ENCODE peak calls at places on chromosomes 4 and X, in six cellular contexts. Y, T, Z, Q, I and K are unnamed samples.

GRCh38 chr4:1505511-1506451 is 99.5 kb upstream of the NKX1-1 start:
- DNase-seq in T (no peak), Q (no peak), Y (no peak), I (no peak), Z (no peak), K (no peak)

GRCh38 chr4:27048350-27049100 is 187.9 kb downstream of the STIM2 start:
- DNase-seq in Q (no peak), Z (no peak), I (peak), T (no peak), Y (peak), K (peak)

GRCh38 chrX:137563681-137564651 is 2.0 kb upstream of the ZIC3 start:
- DNase-seq in I (no peak), T (no peak), Z (no peak), Q (no peak), Y (no peak), K (no peak)

GRCh38 chr4:7325541-7325940 is 109.2 kb downstream of the PSAPL1 start:
- DNase-seq in I (no peak), Z (no peak), Q (no peak), Y (no peak), T (no peak), K (no peak)

GRCh38 chrX:13396887-13397286 is 77.0 kb upstream of the ATXN3L start:
- DNase-seq in I (peak), Q (no peak), T (no peak), Z (no peak), Y (no peak), K (no peak)

GRCh38 chr4:69470561-69470960 is 25.1 kb downstream of the UGT2B4 start:
- DNase-seq in Q (no peak), Y (no peak), Z (no peak), I (no peak), T (no peak), K (no peak)

GRCh38 chrX:133868687-133869086 is 116.7 kb downstream of the GPC3 start:
- DNase-seq in T (no peak), Y (peak), I (no peak), Z (no peak), Q (no peak), K (no peak)

GRCh38 chr4:107991945-107992625 is 2.4 kb downstream of the HADH start:
- DNase-seq in T (no peak), I (no peak), Q (no peak), Y (no peak), Z (no peak), K (no peak)

GRCh38 chr4:8641256-8641655 is 48.7 kb downstream of the CPZ start:
- DNase-seq in Q (no peak), T (no peak), I (no peak), Y (no peak), Z (no peak), K (no peak)

GRCh38 chr4:1208970-1209704 is 36.8 kb upstream of the SPON2 start:
- DNase-seq in Y (no peak), T (no peak), Z (no peak), I (no peak), Q (no peak), K (no peak)

GRCh38 chrX:11464836-11465458 is 171.7 kb downstream of the AMELX start:
- DNase-seq in Q (no peak), Z (no peak), T (no peak), I (peak), Y (no peak), K (no peak)

GRCh38 chrX:74248889-74249288 is 55.1 kb upstream of the ZCCHC13 start:
- DNase-seq in T (no peak), Q (peak), Z (no peak), Y (no peak), I (no peak), K (no peak)

GRCh38 chrX:133542476-133542875 is 127.2 kb upstream of the GPC4 start:
- DNase-seq in Q (no peak), Y (peak), I (no peak), Z (no peak), T (no peak), K (no peak)

GRCh38 chr4:89303177-89303576 is 4.4 kb downstream of the GPRIN3 start:
- DNase-seq in I (no peak), Y (peak), Z (no peak), Q (no peak), T (no peak), K (no peak)

GRCh38 chr4:7540216-7540615 is 105.5 kb upstream of the PSAPL1 start:
- DNase-seq in Y (no peak), T (no peak), I (no peak), Q (no peak), Z (no peak), K (no peak)

DNA sequence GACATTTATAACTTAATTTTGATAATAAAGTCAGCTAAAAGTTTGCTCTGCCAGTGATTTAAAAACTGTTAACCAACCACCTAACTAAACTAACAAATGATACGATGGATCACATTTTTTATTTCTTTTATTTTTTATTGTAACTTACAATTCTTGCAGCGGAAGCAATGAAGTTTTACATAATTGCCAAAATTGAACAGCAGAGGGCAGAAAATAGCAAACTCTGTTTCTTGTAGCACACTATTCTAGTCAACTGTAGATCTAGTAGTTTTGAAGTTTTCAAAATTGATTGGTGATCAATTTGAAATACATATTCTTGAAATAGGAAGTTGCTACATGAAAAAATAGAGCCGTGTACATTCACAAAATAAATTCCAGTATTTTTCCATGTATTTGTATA is 2.8 kb upstream of the GRIA2 start:
- DNase-seq in Q (peak), Y (peak), T (no peak), I (peak), Z (no peak), K (no peak)
- TF ChIP-seq CTCF in Q (peak), Y (peak), T (no peak), I (peak), Z (peak), K (peak)

GRCh38 chr4:150799207-150799606 is 215.9 kb downstream of the LRBA start:
- DNase-seq in T (no peak), I (no peak), Q (no peak), Z (no peak), Y (no peak), K (no peak)
- TF ChIP-seq CTCF in T (no peak), I (no peak), Q (no peak), Z (no peak), Y (no peak), K (no peak)

GRCh38 chrX:46408553-46409407 is 136.4 kb downstream of the ZNF674 start:
- DNase-seq in Y (peak), T (peak), Z (peak), I (peak), Q (peak), K (peak)
- TF ChIP-seq CTCF in Y (peak), T (peak), Z (peak), I (peak), Q (peak), K (peak)

GRCh38 chr4:119084503-119084902 is 51.1 kb upstream of the MYOZ2 start:
- DNase-seq in Q (no peak), Z (no peak), I (no peak), Y (no peak), T (no peak), K (no peak)

GRCh38 chr4:119081943-119082342 is 53.7 kb upstream of the MYOZ2 start:
- DNase-seq in I (no peak), Q (no peak), Y (no peak), Z (no peak), T (no peak), K (no peak)

GRCh38 chr4:119082661-119083060 is 53.0 kb upstream of the MYOZ2 start:
- DNase-seq in Z (no peak), T (no peak), I (no peak), Q (no peak), Y (no peak), K (no peak)

GRCh38 chr4:119087656-119088055 is 48.0 kb upstream of the MYOZ2 start:
- DNase-seq in Y (no peak), Q (no peak), I (no peak), Z (no peak), T (no peak), K (no peak)

GRCh38 chr4:119087121-119087520 is 48.5 kb upstream of the MYOZ2 start:
- DNase-seq in I (peak), Z (no peak), Y (no peak), T (no peak), Q (no peak), K (no peak)
- TF ChIP-seq CTCF in I (no peak), Z (no peak), Y (no peak), T (no peak), Q (no peak), K (peak)

GRCh38 chr4:40915318-40916217 is 165.8 kb downstream of the NSUN7 start:
- DNase-seq in I (no peak), T (no peak), Q (no peak), Z (peak), Y (no peak), K (no peak)

GRCh38 chr4:40912455-40913055 is 162.8 kb downstream of the NSUN7 start:
- DNase-seq in Q (no peak), Y (no peak), Z (no peak), T (no peak), I (no peak), K (no peak)

GRCh38 chr4:40916218-40916555 is 166.4 kb downstream of the NSUN7 start:
- DNase-seq in Y (no peak), Q (no peak), I (peak), T (no peak), Z (no peak), K (no peak)

GRCh38 chr4:40918330-40918729 is 168.6 kb downstream of the NSUN7 start:
- DNase-seq in Y (no peak), I (peak), Z (no peak), T (peak), Q (no peak), K (no peak)

DNA sequence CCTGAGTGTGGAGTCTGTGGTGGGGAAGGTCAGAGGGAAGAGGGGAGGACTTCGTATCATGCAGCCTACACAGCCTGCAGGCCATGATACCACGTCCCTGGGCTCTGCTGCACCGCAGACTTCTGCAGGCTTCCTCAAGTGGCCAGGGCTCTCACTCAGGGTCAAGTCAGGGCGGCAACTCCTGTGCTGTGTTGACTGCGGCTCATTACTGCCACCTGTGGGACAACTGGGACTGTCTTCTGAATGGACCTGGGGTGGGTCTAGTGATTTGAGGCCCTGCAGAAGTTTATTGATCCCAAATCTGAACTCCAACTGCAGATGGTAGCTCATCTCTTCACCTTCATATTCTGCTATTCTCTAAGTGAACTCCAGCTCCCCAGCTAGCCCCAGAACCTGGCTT is 167.1 kb downstream of the NSUN7 start:
- DNase-seq in Q (peak), I (no peak), Y (peak), Z (peak), T (peak), K (no peak)
- TF ChIP-seq CTCF in Q (no peak), I (peak), Y (peak), Z (peak), T (no peak), K (no peak)

GRCh38 chrX:53239474-53239873 is 14.5 kb upstream of the KDM5C start:
- DNase-seq in Z (no peak), Q (peak), Y (peak), T (no peak), I (no peak), K (no peak)
- TF ChIP-seq CTCF in Z (no peak), Q (no peak), Y (peak), T (no peak), I (no peak), K (no peak)

DNA sequence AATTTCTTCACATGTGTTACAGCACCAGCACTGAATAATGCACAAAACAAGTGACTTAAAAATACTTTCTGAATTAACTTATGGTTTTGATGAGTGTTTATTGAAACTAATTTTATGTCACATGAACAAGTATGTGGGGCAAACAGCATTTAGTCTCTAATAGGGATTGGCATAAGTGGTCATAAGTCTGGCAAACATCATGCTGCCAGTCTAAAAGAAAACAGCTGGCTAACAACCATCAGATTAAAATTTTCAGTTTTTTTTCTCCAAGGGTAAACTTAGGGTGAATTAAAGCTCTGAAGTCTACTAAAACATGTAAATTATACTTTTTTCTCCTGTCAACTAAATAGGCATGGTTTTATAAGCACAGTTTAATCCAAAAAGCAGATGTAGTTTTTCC is 1014.2 kb downstream of the FAT4 start:
- DNase-seq in Q (no peak), T (no peak), Y (no peak), Z (no peak), I (no peak), K (no peak)
- TF ChIP-seq CTCF in Q (no peak), T (no peak), Y (no peak), Z (no peak), I (no peak), K (no peak)

GRCh38 chrX:128816919-128817318 is 706.4 kb downstream of the SMARCA1 start:
- DNase-seq in T (no peak), I (no peak), Y (peak), Q (peak), Z (peak), K (no peak)
- TF ChIP-seq CTCF in T (no peak), I (no peak), Y (peak), Q (peak), Z (peak), K (no peak)